ENCODE peak calls at places on chromosomes 13 and 19, in four cellular contexts. One of them, this sample, is unnamed.

GRCh38 chr19:40262422-40262821 is 22.7 kb downstream of the AKT2 start:
- DNase-seq in activated CD4-positive, alpha-beta T cell treated with anti-CD3 and anti-CD28 coated beads for 4 hours: no peak
- DNase-seq in NCI-H2029 treated with DMSO at 0.1 percent for 48 hours: no peak
- DNase-seq in heart right ventricle: no peak
- DNase-seq in this sample: no peak

GRCh38 chr19:28820289-28820688 is 392.7 kb downstream of the UQCRFS1 start:
- DNase-seq in activated CD4-positive, alpha-beta T cell treated with anti-CD3 and anti-CD28 coated beads for 4 hours: no peak
- DNase-seq in NCI-H2029 treated with DMSO at 0.1 percent for 48 hours: no peak
- DNase-seq in heart right ventricle: no peak
- DNase-seq in this sample: no peak

GRCh38 chr13:47017476-47017875 is 120.6 kb upstream of the HTR2A start:
- DNase-seq in activated CD4-positive, alpha-beta T cell treated with anti-CD3 and anti-CD28 coated beads for 4 hours: no peak
- DNase-seq in NCI-H2029 treated with DMSO at 0.1 percent for 48 hours: no peak
- DNase-seq in heart right ventricle: no peak
- DNase-seq in this sample: no peak

GRCh38 chr13:83024955-83025594 is 857.2 kb downstream of the SLITRK1 start:
- DNase-seq in activated CD4-positive, alpha-beta T cell treated with anti-CD3 and anti-CD28 coated beads for 4 hours: no peak
- DNase-seq in NCI-H2029 treated with DMSO at 0.1 percent for 48 hours: no peak
- DNase-seq in heart right ventricle: no peak
- DNase-seq in this sample: no peak

GRCh38 chr19:13054605-13055212 is 47.9 kb downstream of the LYL1 start:
- DNase-seq in activated CD4-positive, alpha-beta T cell treated with anti-CD3 and anti-CD28 coated beads for 4 hours: no peak
- DNase-seq in NCI-H2029 treated with DMSO at 0.1 percent for 48 hours: no peak
- DNase-seq in heart right ventricle: no peak
- DNase-seq in this sample: no peak

GRCh38 chr13:31764556-31764955 is 25.2 kb downstream of the RXFP2 start:
- DNase-seq in activated CD4-positive, alpha-beta T cell treated with anti-CD3 and anti-CD28 coated beads for 4 hours: no peak
- DNase-seq in NCI-H2029 treated with DMSO at 0.1 percent for 48 hours: no peak
- DNase-seq in heart right ventricle: no peak
- DNase-seq in this sample: no peak

GRCh38 chr13:112747256-112747655 is 57.4 kb downstream of the ATP11A start:
- DNase-seq in activated CD4-positive, alpha-beta T cell treated with anti-CD3 and anti-CD28 coated beads for 4 hours: no peak
- DNase-seq in NCI-H2029 treated with DMSO at 0.1 percent for 48 hours: no peak
- DNase-seq in heart right ventricle: no peak
- DNase-seq in this sample: no peak

GRCh38 chr19:43759515-43759914 is 4.8 kb upstream of the SMG9 start:
- DNase-seq in activated CD4-positive, alpha-beta T cell treated with anti-CD3 and anti-CD28 coated beads for 4 hours: no peak
- DNase-seq in NCI-H2029 treated with DMSO at 0.1 percent for 48 hours: no peak
- DNase-seq in heart right ventricle: no peak
- DNase-seq in this sample: no peak

GRCh38 chr19:56153507-56153906 is 12.4 kb downstream of the ZNF444 start:
- DNase-seq in activated CD4-positive, alpha-beta T cell treated with anti-CD3 and anti-CD28 coated beads for 4 hours: no peak
- DNase-seq in NCI-H2029 treated with DMSO at 0.1 percent for 48 hours: no peak
- DNase-seq in heart right ventricle: no peak
- DNase-seq in this sample: no peak

GRCh38 chr13:19606152-19606551 is 27.3 kb upstream of the MPHOSPH8 start:
- DNase-seq in activated CD4-positive, alpha-beta T cell treated with anti-CD3 and anti-CD28 coated beads for 4 hours: no peak
- DNase-seq in NCI-H2029 treated with DMSO at 0.1 percent for 48 hours: no peak
- DNase-seq in heart right ventricle: no peak
- DNase-seq in this sample: no peak

GRCh38 chr13:21625366-21625765 is 21.4 kb upstream of the MICU2 start:
- DNase-seq in activated CD4-positive, alpha-beta T cell treated with anti-CD3 and anti-CD28 coated beads for 4 hours: peak
- DNase-seq in NCI-H2029 treated with DMSO at 0.1 percent for 48 hours: peak
- DNase-seq in heart right ventricle: no peak
- DNase-seq in this sample: no peak

GRCh38 chr13:36920612-36921185 is 661 bp upstream of the SMAD9 start:
- DNase-seq in activated CD4-positive, alpha-beta T cell treated with anti-CD3 and anti-CD28 coated beads for 4 hours: no peak
- DNase-seq in NCI-H2029 treated with DMSO at 0.1 percent for 48 hours: no peak
- DNase-seq in heart right ventricle: no peak
- DNase-seq in this sample: no peak

GRCh38 chr19:3453840-3454239 is 26.5 kb downstream of the SMIM24 start:
- DNase-seq in activated CD4-positive, alpha-beta T cell treated with anti-CD3 and anti-CD28 coated beads for 4 hours: no peak
- DNase-seq in NCI-H2029 treated with DMSO at 0.1 percent for 48 hours: no peak
- DNase-seq in heart right ventricle: no peak
- DNase-seq in this sample: no peak

GRCh38 chr19:38684078-38684861 is 36.8 kb downstream of the ACTN4 start:
- DNase-seq in activated CD4-positive, alpha-beta T cell treated with anti-CD3 and anti-CD28 coated beads for 4 hours: no peak
- DNase-seq in NCI-H2029 treated with DMSO at 0.1 percent for 48 hours: no peak
- DNase-seq in heart right ventricle: peak
- DNase-seq in this sample: no peak

GRCh38 chr13:86946734-86947133 is 724.4 kb upstream of the SLITRK5 start:
- DNase-seq in activated CD4-positive, alpha-beta T cell treated with anti-CD3 and anti-CD28 coated beads for 4 hours: no peak
- DNase-seq in NCI-H2029 treated with DMSO at 0.1 percent for 48 hours: no peak
- DNase-seq in heart right ventricle: no peak
- DNase-seq in this sample: no peak

GRCh38 chr13:110869231-110869804 is 45.6 kb downstream of the ANKRD10 start:
- DNase-seq in activated CD4-positive, alpha-beta T cell treated with anti-CD3 and anti-CD28 coated beads for 4 hours: no peak
- DNase-seq in NCI-H2029 treated with DMSO at 0.1 percent for 48 hours: peak
- DNase-seq in heart right ventricle: peak
- DNase-seq in this sample: no peak

GRCh38 chr19:31351212-31352193 is 2.3 kb upstream of the TSHZ3 start:
- DNase-seq in activated CD4-positive, alpha-beta T cell treated with anti-CD3 and anti-CD28 coated beads for 4 hours: no peak
- DNase-seq in NCI-H2029 treated with DMSO at 0.1 percent for 48 hours: no peak
- DNase-seq in heart right ventricle: peak
- DNase-seq in this sample: no peak

GRCh38 chr19:996051-996838 is 4.0 kb upstream of the GRIN3B start:
- DNase-seq in activated CD4-positive, alpha-beta T cell treated with anti-CD3 and anti-CD28 coated beads for 4 hours: peak
- DNase-seq in NCI-H2029 treated with DMSO at 0.1 percent for 48 hours: peak
- DNase-seq in heart right ventricle: no peak
- DNase-seq in this sample: peak

GRCh38 chr13:73991384-73991783 is 142.8 kb downstream of the KLF12 start:
- DNase-seq in activated CD4-positive, alpha-beta T cell treated with anti-CD3 and anti-CD28 coated beads for 4 hours: no peak
- DNase-seq in NCI-H2029 treated with DMSO at 0.1 percent for 48 hours: no peak
- DNase-seq in heart right ventricle: no peak
- DNase-seq in this sample: no peak

This sample was measured in stimulated activated CD8-positive, alpha-beta memory T cell treated with anti-CD3 and anti-CD28 coated beads, Interleukin-15, amount 100 ng/mL, for 48 hours.